ENCODE peak calls at places on chromosome 18, in five cellular contexts. Z, J, W, S and X are unnamed samples.

GRCh38 chr18:3585656-3586509 is 135.9 kb downstream of the TGIF1 start:
- DNase-seq in Z (peak; percentile 88), J (peak; percentile 87), W (peak; percentile 83), S (peak; percentile 69), X (peak; percentile 90)

GRCh38 chr18:286515-287310 is 18.9 kb upstream of the THOC1 start:
- DNase-seq in Z (no peak), J (peak; percentile 66), W (no peak), S (no peak), X (peak; percentile 35)

GRCh38 chr18:62334110-62334509 is 9.0 kb downstream of the TNFRSF11A start:
- DNase-seq in Z (peak; percentile 53), J (no peak), W (no peak), S (no peak), X (peak; percentile 91)

GRCh38 chr18:35005963-35006577 is 35.1 kb upstream of the MAPRE2 start:
- DNase-seq in Z (no peak), J (peak; percentile 88), W (peak; percentile 8), S (no peak), X (peak; percentile 71)

GRCh38 chr18:23433360-23433759 is 19.7 kb upstream of the RIOK3 start:
- DNase-seq in Z (peak; percentile 36), J (no peak), W (no peak), S (no peak), X (no peak)

GRCh38 chr18:44013871-44014270 is 666.8 kb upstream of the SETBP1 start:
- DNase-seq in Z (no peak), J (no peak), W (no peak), S (no peak), X (no peak)

GRCh38 chr18:13611616-13612110 is 114.7 kb downstream of the FAM210A start:
- DNase-seq in Z (no peak), J (peak; percentile 27), W (peak; percentile 31), S (peak; percentile 71), X (no peak)

GRCh38 chr18:78978336-78979057 is 1.1 kb upstream of the SALL3 start:
- DNase-seq in Z (no peak), J (no peak), W (peak; percentile 52), S (no peak), X (no peak)

GRCh38 chr18:63528863-63529492 is 13.2 kb upstream of the SERPINB12 start:
- DNase-seq in Z (no peak), J (no peak), W (no peak), S (no peak), X (no peak)

GRCh38 chr18:14914126-14914525 is 166.2 kb downstream of the ANKRD30B start:
- DNase-seq in Z (no peak), J (peak; percentile 0), W (no peak), S (no peak), X (no peak)

GRCh38 chr18:74116628-74117554 is 30.7 kb downstream of the FBXO15 start:
- DNase-seq in Z (no peak), J (peak; percentile 74), W (peak; percentile 10), S (no peak), X (peak; percentile 57)
- TF ChIP-seq CTCF in Z (no peak), J (peak; percentile 82), W (peak; percentile 73), S (peak; percentile 67), X (peak; percentile 58)

DNA sequence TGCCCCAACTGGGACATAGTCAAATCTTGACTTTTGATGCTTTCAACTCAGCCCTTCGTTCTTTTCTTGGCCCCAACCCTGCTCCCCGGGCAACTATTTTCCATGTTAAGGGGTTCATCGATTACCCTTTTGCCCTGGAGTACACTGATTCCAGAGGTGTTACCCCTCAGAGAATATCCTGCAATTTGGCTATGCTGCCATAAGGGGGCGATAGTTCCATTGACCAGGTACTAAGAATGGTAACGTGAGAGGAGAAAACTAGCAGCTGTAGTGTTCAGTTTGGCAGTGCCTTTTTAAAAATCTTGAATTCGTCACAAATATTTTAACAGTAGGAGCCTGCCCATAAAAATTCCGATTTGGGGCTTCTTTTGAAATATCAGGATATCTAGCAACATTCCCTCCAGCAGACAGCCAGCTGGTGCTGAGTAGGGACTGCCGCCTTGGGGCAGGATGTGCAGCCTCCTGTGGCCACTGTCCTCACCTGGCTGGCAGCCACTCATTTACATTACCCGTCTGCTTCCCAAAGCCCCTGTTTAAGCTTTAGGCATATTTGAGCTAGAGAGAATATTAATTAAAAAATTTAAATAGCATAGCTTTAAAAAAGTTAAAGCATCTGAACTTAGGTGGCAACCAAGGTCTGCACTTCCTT is 146.3 kb upstream of the SKOR2 start:
- DNase-seq in Z (no peak), J (no peak), W (peak; percentile 36), S (no peak), X (peak; percentile 51)
- TF ChIP-seq CTCF in Z (no peak), J (no peak), W (peak; percentile 41), S (no peak), X (no peak)

DNA sequence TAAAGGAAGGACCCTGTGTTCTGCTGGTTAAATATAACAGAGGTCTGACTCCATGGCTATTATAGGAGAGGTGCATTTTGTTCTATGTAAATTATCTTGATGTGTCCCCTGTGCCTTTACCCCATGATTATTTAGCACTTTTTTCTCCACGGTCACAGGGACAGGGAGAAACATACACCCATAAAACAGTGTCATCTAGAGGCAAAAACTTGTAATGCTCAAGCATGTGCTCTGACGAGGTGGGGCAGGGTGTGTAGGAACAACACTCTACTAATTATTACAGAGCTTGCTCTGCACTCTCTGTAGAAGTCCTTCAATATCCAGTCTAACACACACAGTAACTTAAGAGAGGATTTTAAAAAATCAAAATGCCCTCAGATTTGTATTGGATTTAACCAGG is 187.9 kb downstream of the NEDD4L start:
- DNase-seq in Z (peak; percentile 46), J (peak; percentile 50), W (no peak), S (no peak), X (peak; percentile 44)
- TF ChIP-seq CTCF in Z (no peak), J (peak; percentile 59), W (no peak), S (peak; percentile 58), X (peak; percentile 24)

DNA sequence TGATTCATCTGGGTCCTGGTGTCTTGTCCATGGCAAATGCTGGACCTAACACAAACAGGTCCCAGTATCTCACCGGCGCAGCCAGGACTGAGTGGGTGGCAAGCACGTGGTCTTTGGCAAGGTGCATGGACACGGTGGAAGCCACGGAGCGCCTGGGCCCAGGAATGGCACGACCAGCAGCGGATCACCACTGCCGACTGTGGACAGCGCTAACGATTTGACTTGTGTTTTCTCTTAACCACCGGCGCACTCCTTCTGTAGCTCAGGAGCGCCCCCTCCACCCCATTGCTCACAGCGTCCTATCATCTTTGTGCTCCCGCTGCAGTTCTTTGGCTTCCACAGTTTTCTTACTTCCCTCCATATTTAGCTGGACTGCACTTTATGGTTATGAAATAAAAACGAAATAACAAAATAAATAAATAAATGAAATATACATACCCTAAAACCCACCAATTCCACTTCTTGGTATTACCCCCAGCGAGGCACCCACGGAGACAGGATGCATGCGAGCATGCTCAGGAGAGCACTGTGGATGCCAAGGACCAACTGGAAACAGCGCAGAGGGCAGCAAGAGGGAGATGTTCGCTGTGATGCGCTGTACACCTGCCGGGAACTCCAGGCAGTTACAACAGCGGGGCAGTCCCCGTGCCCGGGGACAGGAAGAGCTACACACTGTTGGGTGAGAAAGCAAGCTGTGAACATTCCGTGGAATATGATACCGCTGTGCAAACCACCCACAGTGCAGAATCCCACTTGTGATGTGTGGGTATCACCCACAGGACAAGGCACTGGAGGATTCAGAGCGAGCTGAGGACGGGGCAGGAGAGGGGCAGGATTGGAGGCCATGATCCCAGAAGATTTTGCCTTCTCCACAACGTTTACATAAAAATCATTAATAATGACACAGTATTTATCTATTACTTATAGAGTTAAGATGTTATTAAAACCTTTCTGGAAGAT is 7.0 kb upstream of the CIDEA start:
- DNase-seq in Z (no peak), J (peak; percentile 72), W (peak; percentile 61), S (no peak), X (no peak)
- TF ChIP-seq CTCF in Z (no peak), J (peak; percentile 81), W (peak; percentile 50), S (peak; percentile 39), X (no peak)

GRCh38 chr18:75546964-75547363 is 119.5 kb upstream of the SMIM21 start:
- DNase-seq in Z (no peak), J (no peak), W (no peak), S (no peak), X (no peak)
- TF ChIP-seq CTCF in Z (no peak), J (no peak), W (no peak), S (no peak), X (no peak)